ENCODE peak calls at places on chromosomes 16 and 17, in eight cellular contexts. Q is SJSA1, D is IMR-90, M is hepatocyte, V is heart left ventricle, S is cardiac muscle cell, P is transverse colon, T is K562. C is an unnamed sample.

GRCh38 chr17:6556121-6557039 is at the start of gene PITPNM3:
- DNase-seq in Q (no peak), D (no peak), M (peak; percentile 54), S (peak; percentile 57), P (peak; percentile 50), T (no peak), V (no peak), C (peak; percentile 63)

GRCh38 chr17:6894206-6894528 is 62.6 kb upstream of the TEKT1 start:
- DNase-seq in T (no peak), S (peak; percentile 21), D (no peak), V (no peak), P (no peak), M (no peak), Q (no peak), C (no peak)

GRCh38 chr17:61815863-61816523 is 47.3 kb downstream of the BRIP1 start:
- DNase-seq in M (peak; percentile 7), Q (no peak), V (no peak), S (peak; percentile 14), T (no peak), P (no peak), D (no peak), C (no peak)

GRCh38 chr17:1713878-1714487 is 3.8 kb upstream of the TLCD2 start:
- DNase-seq in M (peak; percentile 77), T (peak; percentile 56), V (no peak), P (peak; percentile 71), Q (peak; percentile 44), S (peak; percentile 70), D (peak; percentile 32), C (peak; percentile 58)

GRCh38 chr16:17529982-17530760 is 59.4 kb upstream of the XYLT1 start:
- DNase-seq in V (no peak), S (no peak), Q (no peak), T (no peak), D (no peak), P (peak; percentile 8), M (no peak), C (no peak)

GRCh38 chr16:50096791-50097190 is 31.0 kb downstream of the HEATR3 start:
- DNase-seq in T (no peak), P (no peak), S (no peak), D (peak; percentile 63), V (no peak), M (no peak), Q (peak; percentile 14), C (no peak)

GRCh38 chr16:17784073-17784472 is 313.3 kb upstream of the XYLT1 start:
- DNase-seq in T (peak; percentile 57), P (no peak), M (peak; percentile 66), S (peak; percentile 88), Q (no peak), V (no peak), D (peak; percentile 56), C (no peak)

GRCh38 chr16:75235721-75236193 is 15.7 kb downstream of the BCAR1 start:
- DNase-seq in S (no peak), V (peak; percentile 23), T (no peak), M (no peak), Q (no peak), D (no peak), P (no peak), C (peak; percentile 47)

GRCh38 chr17:60102632-60103047 is 23.9 kb upstream of the HEATR6 start:
- DNase-seq in M (no peak), V (peak; percentile 24), T (peak; percentile 30), S (no peak), P (peak; percentile 37), D (peak; percentile 79), Q (no peak), C (peak; percentile 65)

GRCh38 chr17:75144816-75145511 is 9.3 kb downstream of the JPT1 start:
- DNase-seq in D (no peak), S (no peak), V (no peak), T (no peak), Q (no peak), M (no peak), P (peak; percentile 7), C (no peak)

GRCh38 chr17:50946891-50947843 is 81.0 kb upstream of the TOB1 start:
- DNase-seq in V (no peak), P (peak; percentile 13), D (no peak), T (peak; percentile 42), M (no peak), S (no peak), Q (no peak), C (no peak)

GRCh38 chr16:31807086-31807485 is 66.5 kb upstream of the ZNF267 start:
- DNase-seq in S (no peak), P (no peak), V (no peak), Q (no peak), T (no peak), D (no peak), M (no peak), C (no peak)
- H3K9me3 ChIP-seq in S (no peaks in the 10 kb centered on the region), P (no peaks in the 10 kb centered on the region), V (peaks cover 10% of the 10 kb centered on the region), Q (no peaks in the 10 kb centered on the region), T (no peaks in the 10 kb centered on the region), D (no peaks in the 10 kb centered on the region), M (no peaks in the 10 kb centered on the region), C (no peaks in the 10 kb centered on the region)

GRCh38 chr17:64785050-64785449 is 122.9 kb upstream of the SMURF2 start:
- DNase-seq in T (no peak), P (no peak), M (no peak), V (no peak), Q (no peak), S (no peak), D (no peak), C (no peak)
- H3K4me1 ChIP-seq in T (no peaks in the 10 kb centered on the region), P (peaks cover 15% of the 10 kb centered on the region), M (peaks cover 21% of the 10 kb centered on the region), V (peaks cover 20% of the 10 kb centered on the region), Q (no peaks in the 10 kb centered on the region), S (peaks cover 4% of the 10 kb centered on the region), D (peaks cover 1% of the 10 kb centered on the region), C (peaks cover 22% of the 10 kb centered on the region)

GRCh38 chr17:47696717-47697642 is 3.0 kb downstream of the TBKBP1 start:
- DNase-seq in V (no peak), D (no peak), S (no peak), T (no peak), Q (no peak), M (no peak), P (no peak), C (no peak)
- H3K27ac ChIP-seq in V (peak overlapping the region; percentile 95), D (no peak overlapping the region), S (no peak overlapping the region), T (no peak overlapping the region), Q (no peak overlapping the region), M (no peak overlapping the region), P (no peak overlapping the region), C (no peak overlapping the region)

DNA sequence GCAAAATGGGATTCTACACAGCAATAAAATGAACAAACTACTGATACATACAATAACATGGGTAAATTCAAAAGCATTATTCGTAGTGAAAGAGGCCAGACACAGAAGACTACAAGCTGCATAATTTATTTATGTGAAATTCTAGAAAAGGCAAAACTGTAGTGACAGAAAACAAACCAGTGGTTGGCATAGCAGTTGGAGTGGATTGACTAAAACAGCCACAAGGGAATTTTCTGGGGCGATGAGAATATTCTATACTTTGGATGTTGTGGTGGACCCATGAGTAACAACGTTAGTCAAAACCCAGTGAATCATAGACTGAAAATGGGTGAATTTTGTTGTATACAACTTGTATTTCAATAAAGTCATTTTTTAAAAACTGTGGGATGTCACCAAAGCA is 63.2 kb upstream of the RPL38 start:
- DNase-seq in D (no peak), S (no peak), M (no peak), Q (no peak), P (no peak), T (no peak), V (no peak), C (no peak)
- H3K9me3 ChIP-seq in D (peaks cover 8% of the 10 kb centered on the region), S (no peaks in the 10 kb centered on the region), M (no peaks in the 10 kb centered on the region), Q (peaks cover 2% of the 10 kb centered on the region), P (peaks cover 13% of the 10 kb centered on the region), T (no peaks in the 10 kb centered on the region), V (peaks cover 41% of the 10 kb centered on the region), C (peaks cover 33% of the 10 kb centered on the region)

GRCh38 chr16:11673091-11674000 is 5.1 kb downstream of the SNN start:
- DNase-seq in M (no peak), D (no peak), T (no peak), P (no peak), Q (no peak), V (no peak), S (no peak), C (no peak)

GRCh38 chr16:11676799-11677198 is 8.5 kb downstream of the SNN start:
- DNase-seq in M (no peak), P (no peak), S (no peak), D (no peak), Q (no peak), T (no peak), V (no peak), C (no peak)

GRCh38 chr16:11675561-11676511 is 7.6 kb downstream of the SNN start:
- DNase-seq in S (no peak), D (peak; percentile 15), V (no peak), T (no peak), P (peak; percentile 69), M (peak; percentile 85), Q (no peak), C (no peak)

GRCh38 chr16:11674001-11674817 is 6.0 kb downstream of the SNN start:
- DNase-seq in V (no peak), M (no peak), D (no peak), S (no peak), Q (no peak), T (no peak), P (no peak), C (no peak)

GRCh38 chr16:11674818-11675560 is 6.7 kb downstream of the SNN start:
- DNase-seq in D (peak; percentile 51), M (no peak), V (no peak), Q (no peak), P (no peak), T (no peak), S (no peak), C (no peak)
- H3K4me1 ChIP-seq in D (peaks cover 20% of the 10 kb centered on the region), M (peaks cover 13% of the 10 kb centered on the region), V (peaks cover 85% of the 10 kb centered on the region), Q (peaks cover 5% of the 10 kb centered on the region), P (peaks cover 12% of the 10 kb centered on the region), T (peaks cover 49% of the 10 kb centered on the region), S (peaks cover 13% of the 10 kb centered on the region), C (peaks cover 73% of the 10 kb centered on the region)

DNA sequence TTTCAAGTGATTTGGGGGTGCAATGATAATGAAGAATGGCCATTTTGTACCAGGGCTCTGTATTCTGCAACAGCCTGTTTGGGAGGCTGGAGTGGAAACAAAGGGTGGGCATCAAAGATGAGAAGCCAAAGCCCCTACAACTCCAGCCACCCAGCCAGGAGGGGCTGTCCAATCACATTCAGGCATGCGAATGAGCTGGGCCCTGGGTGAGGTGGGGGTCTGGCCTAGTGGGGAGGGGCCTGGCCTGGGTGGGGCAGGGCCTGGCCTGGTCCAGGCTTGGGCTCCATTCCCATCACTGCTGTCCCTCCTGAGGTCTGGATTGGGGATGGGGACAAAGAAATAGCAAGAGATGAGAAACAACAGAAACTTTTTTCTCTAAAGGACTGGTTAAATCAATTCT is 6.4 kb downstream of the AOC3 start:
- DNase-seq in P (no peak), M (no peak), D (no peak), Q (no peak), T (no peak), V (no peak), S (no peak), C (no peak)
- H3K27ac ChIP-seq in P (no peak overlapping the region), M (no peak overlapping the region), D (no peak overlapping the region), Q (no peak overlapping the region), T (no peak overlapping the region), V (no peak overlapping the region), S (no peak overlapping the region), C (no peak overlapping the region)

GRCh38 chr16:35724551-35724950 is 2265.1 kb downstream of the TP53TG3F start:
- DNase-seq in D (no peak), M (no peak), P (no peak), Q (no peak), T (no peak), S (no peak), V (no peak), C (no peak)
- H3K9me3 ChIP-seq in D (peaks cover 5% of the 10 kb centered on the region), M (no peaks in the 10 kb centered on the region), P (no peaks in the 10 kb centered on the region), Q (no peaks in the 10 kb centered on the region), T (no peaks in the 10 kb centered on the region), S (no peaks in the 10 kb centered on the region), V (peaks cover 12% of the 10 kb centered on the region), C (peaks cover 17% of the 10 kb centered on the region)

C was measured in lower lobe of right lung.